ENCODE peak calls at places on chromosomes 16 and 17, in ten cellular contexts. N is left lung; O is CD8-positive, alpha-beta T cell; K is kidney; U is cardiac fibroblast; A is OCI-LY7; R is dorsolateral prefrontal cortex; F is foreskin fibroblast; J is A549; S is Peyer's patch. C is an unnamed sample.

GRCh38 chr16:89917773-89918452 is 749 bp upstream of the MC1R start:
- DNase-seq in N (peak), O (peak), U (peak), R (peak), J (peak), F (peak), K (peak), A (peak), S (peak), C (peak)

GRCh38 chr16:1961651-1962067 is 2.3 kb downstream of the NDUFB10 start:
- DNase-seq in A (peak), U (no peak), N (no peak), F (no peak), J (no peak), R (no peak), O (no peak), K (no peak), S (no peak), C (no peak)

GRCh38 chr17:9360610-9361571 is 214.7 kb downstream of the STX8 start:
- DNase-seq in U (peak), K (peak), O (no peak), R (no peak), J (peak), S (peak), N (no peak), F (peak), A (no peak), C (no peak)

GRCh38 chr17:79154951-79155557 is 80.4 kb downstream of the ENGASE start:
- DNase-seq in K (no peak), F (no peak), R (no peak), J (no peak), N (no peak), A (no peak), S (no peak), O (no peak), U (no peak), C (no peak)

GRCh38 chr17:42773290-42774035 is at the start of gene VPS25:
- DNase-seq in S (peak), O (peak), F (peak), U (peak), A (peak), K (peak), R (peak), J (peak), N (peak), C (peak)

GRCh38 chr17:1647802-1648581 is 1.7 kb downstream of the RILP start:
- DNase-seq in N (peak), K (peak), A (no peak), U (peak), O (no peak), R (no peak), S (no peak), J (no peak), F (no peak), C (no peak)

GRCh38 chr16:70429888-70430666 is 8.8 kb downstream of the ST3GAL2 start:
- DNase-seq in S (no peak), R (no peak), K (no peak), O (no peak), F (no peak), N (no peak), U (no peak), A (peak), J (no peak), C (no peak)

GRCh38 chr16:22216191-22216831 is 10.2 kb downstream of the EEF2K start:
- DNase-seq in O (no peak), U (peak), J (no peak), F (no peak), S (no peak), A (peak), K (no peak), N (no peak), R (no peak), C (no peak)

GRCh38 chr17:33328129-33328528 is 35.0 kb upstream of the ASIC2 start:
- DNase-seq in U (peak), S (no peak), F (no peak), A (no peak), R (no peak), N (no peak), O (no peak), K (no peak), J (no peak), C (no peak)

GRCh38 chr17:74806334-74806733 is 30.2 kb upstream of the NAT9 start:
- DNase-seq in O (no peak), K (no peak), F (no peak), R (no peak), J (no peak), N (no peak), S (no peak), U (no peak), A (no peak), C (no peak)

GRCh38 chr16:87684711-87685404 is 80.9 kb downstream of the KLHDC4 start:
- DNase-seq in R (no peak), O (no peak), F (no peak), A (no peak), S (no peak), J (no peak), U (no peak), N (no peak), K (no peak), C (no peak)

GRCh38 chr16:50326835-50327465 is 41.8 kb downstream of the BRD7 start:
- DNase-seq in F (peak), U (peak), N (no peak), K (no peak), A (peak), O (peak), J (no peak), R (no peak), S (peak), C (peak)

DNA sequence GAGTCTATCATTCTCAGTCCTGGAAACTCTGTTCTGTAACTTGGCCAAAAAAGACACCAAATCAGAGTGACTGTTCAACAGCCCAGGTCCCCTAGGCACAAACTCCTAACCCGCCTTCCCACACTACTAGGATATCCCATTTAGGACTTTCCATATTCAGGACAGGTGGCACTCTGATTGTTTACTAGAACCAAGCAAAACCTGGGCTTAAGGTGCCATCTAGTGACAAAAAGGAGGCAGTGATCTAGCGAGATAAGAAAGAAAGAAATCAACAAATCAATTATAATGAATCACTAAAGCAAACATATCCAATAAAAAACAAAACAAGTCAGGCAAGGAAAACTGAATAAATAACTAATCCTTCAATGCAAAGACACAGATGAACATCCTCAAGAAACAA is 203.9 kb downstream of the CEP112 start:
- DNase-seq in R (no peak), U (peak), F (peak), O (no peak), N (no peak), A (peak), J (peak), S (no peak), K (no peak), C (peak)
- TF ChIP-seq CTCF in R (no peak), U (peak), F (peak), O (no peak), N (peak), A (peak), J (peak), S (no peak), K (peak), C (peak)

GRCh38 chr17:48053758-48054237 is 5.6 kb downstream of the NFE2L1 start:
- DNase-seq in U (no peak), O (no peak), J (no peak), A (no peak), R (no peak), S (no peak), N (no peak), F (no peak), K (no peak), C (no peak)

GRCh38 chr17:48048321-48049140 is at the start of gene NFE2L1:
- DNase-seq in A (peak), U (peak), R (no peak), S (peak), N (peak), J (peak), O (no peak), F (peak), K (peak), C (peak)

GRCh38 chr17:48051706-48052486 is 3.7 kb downstream of the NFE2L1 start:
- DNase-seq in N (no peak), U (peak), S (peak), O (no peak), J (no peak), A (no peak), F (peak), R (no peak), K (no peak), C (no peak)

GRCh38 chr17:48052956-48053757 is 5.0 kb downstream of the NFE2L1 start:
- DNase-seq in O (no peak), U (peak), K (peak), J (no peak), R (peak), S (peak), A (no peak), F (peak), N (peak), C (no peak)

DNA sequence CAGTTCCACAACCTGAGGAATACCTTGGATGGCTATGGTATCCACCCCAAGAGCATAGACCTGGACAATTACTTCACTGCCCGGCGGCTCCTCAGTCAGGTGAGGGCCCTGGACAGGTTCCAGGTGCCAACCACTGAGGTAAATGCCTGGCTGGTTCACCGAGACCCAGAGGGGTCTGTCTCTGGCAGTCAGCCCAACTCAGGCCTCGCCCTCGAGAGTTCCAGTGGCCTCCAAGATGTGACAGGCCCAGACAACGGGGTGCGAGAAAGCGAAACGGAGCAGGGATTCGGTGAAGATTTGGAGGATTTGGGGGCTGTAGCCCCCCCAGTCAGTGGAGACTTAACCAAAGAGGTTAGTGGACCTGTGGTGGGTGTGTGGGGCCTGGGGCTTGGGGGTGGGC is 3.1 kb downstream of the NFE2L1 start:
- DNase-seq in J (no peak), O (no peak), R (no peak), A (no peak), F (no peak), N (no peak), S (no peak), U (no peak), K (peak), C (no peak)
- H3K4me3 ChIP-seq in J (no peak), O (no peak), R (peak), A (no peak), F (peak), N (peak), S (no peak), U (peak), K (peak), C (no peak)

DNA sequence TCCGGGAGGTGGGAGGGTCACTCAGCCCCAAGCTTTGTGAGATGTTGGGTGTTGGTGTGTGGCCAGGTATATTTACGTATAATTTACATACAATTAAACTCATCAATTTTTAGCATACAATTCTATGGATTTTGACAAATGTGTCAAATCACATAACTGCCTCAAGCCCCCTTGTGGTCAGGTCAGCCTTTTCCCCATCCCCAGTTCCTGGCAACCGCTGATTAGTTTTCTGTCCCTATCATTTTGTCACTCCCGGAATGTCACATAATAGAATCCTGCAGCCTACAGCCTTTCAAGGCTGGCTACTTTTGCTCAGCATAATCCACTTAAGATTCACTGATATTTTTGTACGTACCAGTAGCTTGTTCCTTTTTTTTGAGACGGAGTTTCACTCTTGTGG is 19.4 kb upstream of the RAI1 start:
- DNase-seq in O (no peak), U (no peak), F (no peak), R (no peak), J (no peak), S (no peak), A (no peak), N (no peak), K (peak), C (no peak)
- TF ChIP-seq CTCF in O (no peak), U (no peak), F (no peak), R (peak), J (peak), S (no peak), A (peak), N (no peak), K (no peak), C (no peak)

DNA sequence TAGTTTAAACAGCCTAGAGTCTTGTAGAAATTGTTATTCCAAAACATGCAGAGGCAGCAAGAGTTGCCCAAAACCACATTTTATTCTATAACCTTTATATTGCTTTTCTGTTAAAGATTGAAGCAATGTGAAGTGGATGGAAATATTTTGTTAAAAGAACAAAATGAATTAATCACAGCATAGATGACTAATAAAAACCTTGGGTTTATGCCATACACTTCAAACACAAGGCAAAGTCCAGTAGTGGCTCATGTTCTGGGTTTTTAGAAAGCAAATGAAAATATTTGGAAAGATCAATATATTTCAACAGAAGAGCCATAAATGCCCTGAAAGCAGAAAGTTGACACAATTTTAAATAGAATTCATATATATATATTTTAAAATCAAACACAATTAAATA is 36.7 kb upstream of the ULK2 start:
- DNase-seq in F (peak), N (no peak), R (no peak), S (no peak), J (no peak), A (no peak), U (peak), O (no peak), K (no peak), C (no peak)
- H3K4me3 ChIP-seq in F (no peak), N (no peak), R (no peak), S (no peak), J (no peak), A (no peak), U (no peak), O (no peak), K (no peak), C (no peak)

GRCh38 chr16:12057276-12057675 is 80.7 kb downstream of the SNX29 start:
- DNase-seq in N (peak), K (no peak), F (peak), J (no peak), O (no peak), U (peak), S (peak), R (no peak), A (no peak), C (no peak)
- TF ChIP-seq CTCF in N (no peak), K (no peak), F (peak), J (no peak), O (no peak), U (no peak), S (no peak), R (no peak), A (no peak), C (no peak)

GRCh38 chr17:16909472-16909871 is 62.4 kb downstream of the TNFRSF13B start:
- DNase-seq in A (no peak), O (no peak), S (peak), F (no peak), R (no peak), K (no peak), N (no peak), U (no peak), J (no peak), C (no peak)

GRCh38 chr17:16908282-16908681 is 63.6 kb downstream of the TNFRSF13B start:
- DNase-seq in F (no peak), N (no peak), R (no peak), U (no peak), S (peak), K (no peak), O (peak), A (no peak), J (no peak), C (no peak)

GRCh38 chr17:16909887-16910286 is 62.0 kb downstream of the TNFRSF13B start:
- DNase-seq in U (no peak), S (peak), R (no peak), A (no peak), N (peak), F (no peak), K (no peak), J (no peak), O (no peak), C (no peak)

GRCh38 chr17:16910341-16910740 is 61.6 kb downstream of the TNFRSF13B start:
- DNase-seq in R (no peak), K (no peak), F (no peak), U (no peak), N (peak), O (no peak), A (no peak), J (no peak), S (peak), C (no peak)

DNA sequence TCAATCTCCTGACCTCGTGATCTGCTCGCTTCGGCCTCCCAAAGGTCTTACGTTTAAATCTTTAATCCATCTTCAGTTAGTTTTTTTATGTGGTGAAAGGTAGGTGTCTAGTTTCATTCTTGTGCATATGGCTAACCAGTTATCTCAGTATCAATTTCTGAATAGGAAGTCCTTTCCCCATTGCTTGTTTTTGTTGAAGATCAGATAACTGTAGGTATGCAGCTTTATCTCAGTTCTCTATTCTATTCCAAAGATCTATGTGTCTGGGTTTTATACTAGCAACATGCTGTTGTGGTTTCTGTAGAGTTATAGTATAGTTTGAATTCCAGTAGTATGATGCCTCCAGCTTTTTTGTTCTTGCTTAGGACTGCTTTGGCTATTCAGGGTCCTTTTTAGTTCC is 65.2 kb downstream of the TNFRSF13B start:
- DNase-seq in A (no peak), J (no peak), F (no peak), K (no peak), O (no peak), N (no peak), R (no peak), U (no peak), S (no peak), C (no peak)
- H3K4me3 ChIP-seq in A (no peak), J (no peak), F (no peak), K (no peak), O (no peak), N (no peak), R (no peak), U (no peak), S (no peak), C (no peak)

GRCh38 chr17:56850591-56850990 is 16.6 kb downstream of the DGKE start:
- DNase-seq in K (no peak), A (no peak), N (no peak), O (no peak), S (no peak), R (no peak), U (no peak), J (no peak), F (no peak), C (no peak)
- TF ChIP-seq CTCF in K (no peak), A (no peak), N (no peak), O (no peak), S (no peak), R (no peak), U (no peak), J (no peak), F (no peak), C (no peak)

DNA sequence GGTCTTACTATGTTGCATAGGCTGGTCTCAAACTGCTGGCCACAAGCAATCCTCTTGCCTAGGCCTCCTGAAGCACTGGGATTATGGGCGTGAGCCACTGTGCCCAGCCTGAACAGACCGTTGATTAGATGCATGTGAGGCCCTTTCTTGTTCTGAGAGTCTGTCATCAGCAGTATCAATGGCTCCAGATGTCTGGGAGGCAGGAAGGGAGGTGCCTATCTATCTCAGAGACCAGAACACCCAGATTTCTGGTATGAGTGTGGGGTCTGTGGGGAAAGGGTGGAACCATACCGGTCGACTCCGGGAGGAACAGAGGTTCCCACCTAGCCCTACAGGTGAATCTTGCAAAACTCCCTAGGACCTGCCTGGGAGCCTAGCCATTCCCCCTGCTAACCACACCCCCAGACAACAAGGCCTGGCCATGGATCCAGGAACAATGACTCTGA is 71.7 kb downstream of the PRKCB start:
- DNase-seq in J (no peak), F (no peak), S (no peak), A (no peak), N (no peak), K (no peak), O (no peak), R (no peak), U (no peak), C (no peak)
- H3K4me3 ChIP-seq in J (no peak), F (no peak), S (no peak), A (no peak), N (no peak), K (no peak), O (no peak), R (no peak), U (no peak), C (no peak)

DNA sequence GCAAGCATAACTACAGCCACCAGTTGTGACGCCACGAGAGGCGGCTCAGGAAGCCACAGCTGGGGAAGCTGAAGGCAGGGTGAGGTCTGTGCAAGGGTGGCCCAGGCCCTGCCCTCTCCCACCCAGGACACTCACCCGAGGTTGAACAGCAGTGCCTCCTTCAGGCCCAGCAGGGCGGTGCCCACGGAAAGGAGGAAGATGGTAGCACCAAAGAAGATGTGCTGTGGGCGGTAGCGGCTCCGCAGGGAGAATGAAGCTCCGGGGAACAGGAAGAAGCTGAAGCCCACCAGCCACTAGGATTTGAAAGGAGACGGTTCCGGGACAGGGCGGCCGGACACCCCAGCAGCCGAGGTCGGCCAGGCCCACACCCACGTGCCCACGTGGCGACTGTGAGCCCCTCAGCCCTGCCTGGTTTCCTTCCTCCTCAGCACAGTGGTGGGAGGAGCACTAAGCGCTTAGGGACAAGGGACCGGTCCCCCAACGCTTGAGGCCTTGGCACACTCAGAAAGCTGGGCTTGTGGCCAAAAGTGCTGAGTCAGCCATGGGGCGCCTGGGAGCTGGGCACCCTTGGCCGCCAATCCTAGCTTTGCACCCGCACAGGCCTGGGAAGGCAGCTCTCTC is 11.0 kb downstream of the CYB561 start:
- DNase-seq in K (peak), O (peak), N (peak), J (peak), U (peak), F (peak), R (peak), A (no peak), S (peak), C (no peak)
- TF ChIP-seq CTCF in K (no peak), O (peak), N (no peak), J (peak), U (no peak), F (peak), R (no peak), A (peak), S (no peak), C (peak)